ENCODE peak calls at places on chromosome 21, in five cellular contexts. One of them, this sample, is unnamed.

GRCh38 chr21:18460979-18461378 is 57.4 kb upstream of the TMPRSS15 start:
- DNase-seq in A549: no peak
- DNase-seq in activated CD8-positive, alpha-beta T cell treated with anti-CD3 and anti-CD28 coated beads for 36 hours: no peak
- DNase-seq in AG09309: no peak
- DNase-seq in AG09319: no peak
- DNase-seq in this sample: no peak

GRCh38 chr21:26405071-26405470 is 168.0 kb downstream of the CYYR1 start:
- DNase-seq in A549: no peak
- DNase-seq in activated CD8-positive, alpha-beta T cell treated with anti-CD3 and anti-CD28 coated beads for 36 hours: no peak
- DNase-seq in AG09309: no peak
- DNase-seq in AG09319: no peak
- DNase-seq in this sample: no peak

GRCh38 chr21:22044431-22044830 is 1046.2 kb downstream of the NCAM2 start:
- DNase-seq in A549: no peak
- DNase-seq in activated CD8-positive, alpha-beta T cell treated with anti-CD3 and anti-CD28 coated beads for 36 hours: no peak
- DNase-seq in AG09309: no peak
- DNase-seq in AG09319: no peak
- DNase-seq in this sample: no peak

GRCh38 chr21:25664462-25665070 is 25.5 kb downstream of the JAM2 start:
- DNase-seq in A549: no peak
- DNase-seq in activated CD8-positive, alpha-beta T cell treated with anti-CD3 and anti-CD28 coated beads for 36 hours: no peak
- DNase-seq in AG09309: no peak
- DNase-seq in AG09319: no peak
- DNase-seq in this sample: no peak

GRCh38 chr21:17848228-17848627 is 29.1 kb upstream of the C21orf91 start:
- DNase-seq in A549: no peak
- DNase-seq in activated CD8-positive, alpha-beta T cell treated with anti-CD3 and anti-CD28 coated beads for 36 hours: no peak
- DNase-seq in AG09309: peak
- DNase-seq in AG09319: peak
- DNase-seq in this sample: no peak

GRCh38 chr21:26800001-26800400 is 45.2 kb downstream of the ADAMTS1 start:
- DNase-seq in A549: no peak
- DNase-seq in activated CD8-positive, alpha-beta T cell treated with anti-CD3 and anti-CD28 coated beads for 36 hours: no peak
- DNase-seq in AG09309: no peak
- DNase-seq in AG09319: no peak
- DNase-seq in this sample: no peak

GRCh38 chr21:16551101-16551695 is 821.4 kb downstream of the USP25 start:
- DNase-seq in A549: no peak
- DNase-seq in activated CD8-positive, alpha-beta T cell treated with anti-CD3 and anti-CD28 coated beads for 36 hours: no peak
- DNase-seq in AG09309: no peak
- DNase-seq in AG09319: no peak
- DNase-seq in this sample: no peak

GRCh38 chr21:20527691-20528090 is 470.5 kb upstream of the NCAM2 start:
- DNase-seq in A549: no peak
- DNase-seq in activated CD8-positive, alpha-beta T cell treated with anti-CD3 and anti-CD28 coated beads for 36 hours: no peak
- DNase-seq in AG09309: no peak
- DNase-seq in AG09319: no peak
- DNase-seq in this sample: no peak

GRCh38 chr21:26972131-26972707 is 5.3 kb upstream of the ADAMTS5 start:
- DNase-seq in A549: no peak
- DNase-seq in activated CD8-positive, alpha-beta T cell treated with anti-CD3 and anti-CD28 coated beads for 36 hours: no peak
- DNase-seq in AG09309: no peak
- DNase-seq in AG09319: no peak
- DNase-seq in this sample: peak

GRCh38 chr21:26093094-26093493 is 77.5 kb downstream of the APP start:
- DNase-seq in A549: no peak
- DNase-seq in activated CD8-positive, alpha-beta T cell treated with anti-CD3 and anti-CD28 coated beads for 36 hours: no peak
- DNase-seq in AG09309: no peak
- DNase-seq in AG09319: no peak
- DNase-seq in this sample: no peak

GRCh38 chr21:20023199-20023598 is 975.0 kb upstream of the NCAM2 start:
- DNase-seq in A549: no peak
- DNase-seq in activated CD8-positive, alpha-beta T cell treated with anti-CD3 and anti-CD28 coated beads for 36 hours: no peak
- DNase-seq in AG09309: no peak
- DNase-seq in AG09319: no peak
- DNase-seq in this sample: no peak

GRCh38 chr21:36093512-36093911 is 23.7 kb downstream of the CBR1 start:
- DNase-seq in A549: no peak
- DNase-seq in activated CD8-positive, alpha-beta T cell treated with anti-CD3 and anti-CD28 coated beads for 36 hours: no peak
- DNase-seq in AG09309: no peak
- DNase-seq in AG09319: no peak
- DNase-seq in this sample: no peak

GRCh38 chr21:36092676-36093075 is 22.9 kb downstream of the CBR1 start:
- DNase-seq in A549: no peak
- DNase-seq in activated CD8-positive, alpha-beta T cell treated with anti-CD3 and anti-CD28 coated beads for 36 hours: no peak
- DNase-seq in AG09309: no peak
- DNase-seq in AG09319: no peak
- DNase-seq in this sample: no peak

GRCh38 chr21:36089946-36090345 is 20.1 kb downstream of the CBR1 start:
- DNase-seq in A549: no peak
- DNase-seq in activated CD8-positive, alpha-beta T cell treated with anti-CD3 and anti-CD28 coated beads for 36 hours: no peak
- DNase-seq in AG09309: no peak
- DNase-seq in AG09319: no peak
- DNase-seq in this sample: no peak

GRCh38 chr21:36082140-36082742 is 12.4 kb downstream of the CBR1 start:
- DNase-seq in A549: no peak
- DNase-seq in activated CD8-positive, alpha-beta T cell treated with anti-CD3 and anti-CD28 coated beads for 36 hours: no peak
- DNase-seq in AG09309: no peak
- DNase-seq in AG09319: no peak
- DNase-seq in this sample: no peak

DNA sequence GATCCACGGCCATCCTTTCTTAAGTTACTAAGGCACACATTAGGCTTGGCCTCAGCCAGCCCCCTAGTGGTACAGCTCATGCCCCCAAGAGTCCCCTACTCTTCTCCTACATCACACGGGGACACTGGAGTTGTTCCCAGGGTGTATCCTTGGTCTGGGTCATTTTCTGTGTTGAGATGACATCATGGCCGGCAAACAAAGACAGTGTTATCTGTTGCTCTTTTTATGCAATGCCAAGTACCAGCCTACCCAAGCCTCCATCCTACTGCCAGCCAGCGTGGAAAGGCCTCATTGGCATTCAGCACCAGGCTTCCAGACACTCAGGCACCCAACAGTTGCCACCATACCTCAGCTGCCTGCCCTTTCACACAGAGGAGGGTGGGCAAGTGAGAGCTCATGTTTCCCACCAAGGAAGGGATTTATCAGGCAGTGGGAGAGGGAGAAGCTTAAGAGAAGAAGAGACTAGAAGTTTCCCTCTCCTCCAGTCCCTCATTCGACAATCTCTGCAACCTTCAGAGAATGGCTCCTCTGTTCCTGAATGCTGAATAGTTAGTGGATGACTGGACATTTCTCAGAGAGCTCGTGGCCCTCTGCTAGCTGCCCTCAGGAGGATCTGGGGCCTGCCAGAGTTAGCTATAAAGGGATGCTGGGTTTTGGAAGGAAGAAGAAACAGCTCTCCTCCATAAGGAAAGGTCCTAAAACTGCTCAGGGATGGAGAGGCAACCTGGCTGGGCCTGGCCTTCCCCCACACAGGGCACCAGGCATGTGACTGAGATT is 17.7 kb downstream of the CBR1 start:
- DNase-seq in A549: no peak
- DNase-seq in activated CD8-positive, alpha-beta T cell treated with anti-CD3 and anti-CD28 coated beads for 36 hours: no peak
- DNase-seq in AG09309: no peak
- DNase-seq in AG09319: no peak
- DNase-seq in this sample: no peak
- TF ChIP-seq CTCF in A549: no peak
- TF ChIP-seq CTCF in activated CD8-positive, alpha-beta T cell treated with anti-CD3 and anti-CD28 coated beads for 36 hours: no peak
- TF ChIP-seq CTCF in AG09309: no peak
- TF ChIP-seq CTCF in AG09319: no peak
- TF ChIP-seq CTCF in this sample: no peak

GRCh38 chr21:34639250-34639649 is 24.3 kb upstream of the RCAN1 start:
- DNase-seq in A549: no peak
- DNase-seq in activated CD8-positive, alpha-beta T cell treated with anti-CD3 and anti-CD28 coated beads for 36 hours: no peak
- DNase-seq in AG09309: no peak
- DNase-seq in AG09319: no peak
- DNase-seq in this sample: no peak

GRCh38 chr21:34630536-34631143 is 15.7 kb upstream of the RCAN1 start:
- DNase-seq in A549: peak
- DNase-seq in activated CD8-positive, alpha-beta T cell treated with anti-CD3 and anti-CD28 coated beads for 36 hours: peak
- DNase-seq in AG09309: peak
- DNase-seq in AG09319: peak
- DNase-seq in this sample: no peak

GRCh38 chr21:34632498-34632897 is 17.6 kb upstream of the RCAN1 start:
- DNase-seq in A549: no peak
- DNase-seq in activated CD8-positive, alpha-beta T cell treated with anti-CD3 and anti-CD28 coated beads for 36 hours: no peak
- DNase-seq in AG09309: no peak
- DNase-seq in AG09319: no peak
- DNase-seq in this sample: no peak

GRCh38 chr21:34636961-34637360 is 22.0 kb upstream of the RCAN1 start:
- DNase-seq in A549: no peak
- DNase-seq in activated CD8-positive, alpha-beta T cell treated with anti-CD3 and anti-CD28 coated beads for 36 hours: no peak
- DNase-seq in AG09309: no peak
- DNase-seq in AG09319: no peak
- DNase-seq in this sample: no peak

DNA sequence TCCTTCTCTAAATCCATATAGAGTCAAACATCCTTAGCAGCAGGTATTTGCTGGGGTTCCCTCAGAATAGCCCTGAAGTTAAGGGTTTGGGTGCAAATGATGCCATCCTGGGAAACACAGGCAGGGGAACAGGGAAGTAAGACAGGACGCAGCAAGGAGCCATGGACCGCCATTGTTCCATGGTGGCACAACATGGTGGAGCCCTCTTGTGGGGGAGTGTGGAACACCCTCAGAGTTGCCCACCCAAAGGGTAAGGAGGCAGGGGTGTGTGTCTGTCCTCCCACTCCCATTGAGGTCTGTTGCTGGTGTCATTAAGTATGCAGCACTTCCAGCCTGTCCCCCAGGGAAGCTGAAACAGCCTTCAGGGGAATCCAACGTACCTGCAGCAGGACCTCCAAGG is 20.4 kb upstream of the RCAN1 start:
- DNase-seq in A549: no peak
- DNase-seq in activated CD8-positive, alpha-beta T cell treated with anti-CD3 and anti-CD28 coated beads for 36 hours: peak
- DNase-seq in AG09309: no peak
- DNase-seq in AG09319: no peak
- DNase-seq in this sample: no peak
- TF ChIP-seq CTCF in A549: peak
- TF ChIP-seq CTCF in activated CD8-positive, alpha-beta T cell treated with anti-CD3 and anti-CD28 coated beads for 36 hours: peak
- TF ChIP-seq CTCF in AG09309: peak
- TF ChIP-seq CTCF in AG09319: peak
- TF ChIP-seq CTCF in this sample: peak

GRCh38 chr21:44301093-44301492 is 1.2 kb downstream of the PFKL start:
- DNase-seq in A549: no peak
- DNase-seq in activated CD8-positive, alpha-beta T cell treated with anti-CD3 and anti-CD28 coated beads for 36 hours: no peak
- DNase-seq in AG09309: no peak
- DNase-seq in AG09319: no peak
- DNase-seq in this sample: no peak
- TF ChIP-seq CTCF in A549: no peak
- TF ChIP-seq CTCF in activated CD8-positive, alpha-beta T cell treated with anti-CD3 and anti-CD28 coated beads for 36 hours: no peak
- TF ChIP-seq CTCF in AG09309: no peak
- TF ChIP-seq CTCF in AG09319: no peak
- TF ChIP-seq CTCF in this sample: no peak

DNA sequence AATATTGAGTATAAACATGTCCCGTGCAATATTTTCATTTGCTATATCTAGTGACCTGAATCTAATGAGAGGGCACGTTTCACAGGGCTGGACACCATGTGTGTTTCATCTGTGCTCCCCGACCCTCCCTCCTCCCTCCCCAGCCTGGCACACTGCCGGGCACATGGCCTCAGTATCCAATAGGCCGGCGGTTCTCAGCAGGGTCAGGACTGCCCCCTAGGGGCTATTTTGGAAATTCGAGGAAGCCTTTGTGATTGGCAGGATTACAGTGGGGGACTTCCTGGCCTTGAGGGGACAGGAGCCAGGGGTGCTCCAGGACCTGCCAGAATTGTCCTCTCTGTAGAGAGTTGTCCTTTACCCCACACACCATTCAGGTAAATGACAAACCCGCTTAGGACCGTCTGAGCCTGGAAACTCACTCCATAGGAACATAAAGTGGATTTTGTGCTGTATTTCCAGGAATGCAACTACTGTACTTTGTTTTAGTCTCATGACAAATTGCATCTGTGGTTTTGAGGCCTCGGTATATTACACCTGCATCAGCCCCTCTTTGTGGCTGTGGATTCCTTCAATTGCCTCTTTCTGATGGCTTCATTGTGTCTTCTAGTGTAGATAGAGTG is 109.5 kb upstream of the SIM2 start:
- DNase-seq in A549: no peak
- DNase-seq in activated CD8-positive, alpha-beta T cell treated with anti-CD3 and anti-CD28 coated beads for 36 hours: peak
- DNase-seq in AG09309: no peak
- DNase-seq in AG09319: peak
- DNase-seq in this sample: no peak
- TF ChIP-seq CTCF in A549: peak
- TF ChIP-seq CTCF in activated CD8-positive, alpha-beta T cell treated with anti-CD3 and anti-CD28 coated beads for 36 hours: peak
- TF ChIP-seq CTCF in AG09309: peak
- TF ChIP-seq CTCF in AG09319: peak
- TF ChIP-seq CTCF in this sample: peak

GRCh38 chr21:45166931-45167330 is 92.6 kb downstream of the ADARB1 start:
- DNase-seq in A549: no peak
- DNase-seq in activated CD8-positive, alpha-beta T cell treated with anti-CD3 and anti-CD28 coated beads for 36 hours: no peak
- DNase-seq in AG09309: no peak
- DNase-seq in AG09319: no peak
- DNase-seq in this sample: no peak

GRCh38 chr21:45169001-45169400 is 94.6 kb downstream of the ADARB1 start:
- DNase-seq in A549: no peak
- DNase-seq in activated CD8-positive, alpha-beta T cell treated with anti-CD3 and anti-CD28 coated beads for 36 hours: no peak
- DNase-seq in AG09309: no peak
- DNase-seq in AG09319: no peak
- DNase-seq in this sample: no peak

GRCh38 chr21:45169682-45170081 is 95.3 kb downstream of the ADARB1 start:
- DNase-seq in A549: no peak
- DNase-seq in activated CD8-positive, alpha-beta T cell treated with anti-CD3 and anti-CD28 coated beads for 36 hours: no peak
- DNase-seq in AG09309: no peak
- DNase-seq in AG09319: no peak
- DNase-seq in this sample: no peak

GRCh38 chr21:45168522-45168921 is 94.1 kb downstream of the ADARB1 start:
- DNase-seq in A549: no peak
- DNase-seq in activated CD8-positive, alpha-beta T cell treated with anti-CD3 and anti-CD28 coated beads for 36 hours: no peak
- DNase-seq in AG09309: no peak
- DNase-seq in AG09319: no peak
- DNase-seq in this sample: no peak

GRCh38 chr21:45167796-45168222 is 93.4 kb downstream of the ADARB1 start:
- DNase-seq in A549: no peak
- DNase-seq in activated CD8-positive, alpha-beta T cell treated with anti-CD3 and anti-CD28 coated beads for 36 hours: no peak
- DNase-seq in AG09309: peak
- DNase-seq in AG09319: peak
- DNase-seq in this sample: no peak
- TF ChIP-seq CTCF in A549: no peak
- TF ChIP-seq CTCF in activated CD8-positive, alpha-beta T cell treated with anti-CD3 and anti-CD28 coated beads for 36 hours: no peak
- TF ChIP-seq CTCF in AG09309: peak
- TF ChIP-seq CTCF in AG09319: no peak
- TF ChIP-seq CTCF in this sample: no peak

DNA sequence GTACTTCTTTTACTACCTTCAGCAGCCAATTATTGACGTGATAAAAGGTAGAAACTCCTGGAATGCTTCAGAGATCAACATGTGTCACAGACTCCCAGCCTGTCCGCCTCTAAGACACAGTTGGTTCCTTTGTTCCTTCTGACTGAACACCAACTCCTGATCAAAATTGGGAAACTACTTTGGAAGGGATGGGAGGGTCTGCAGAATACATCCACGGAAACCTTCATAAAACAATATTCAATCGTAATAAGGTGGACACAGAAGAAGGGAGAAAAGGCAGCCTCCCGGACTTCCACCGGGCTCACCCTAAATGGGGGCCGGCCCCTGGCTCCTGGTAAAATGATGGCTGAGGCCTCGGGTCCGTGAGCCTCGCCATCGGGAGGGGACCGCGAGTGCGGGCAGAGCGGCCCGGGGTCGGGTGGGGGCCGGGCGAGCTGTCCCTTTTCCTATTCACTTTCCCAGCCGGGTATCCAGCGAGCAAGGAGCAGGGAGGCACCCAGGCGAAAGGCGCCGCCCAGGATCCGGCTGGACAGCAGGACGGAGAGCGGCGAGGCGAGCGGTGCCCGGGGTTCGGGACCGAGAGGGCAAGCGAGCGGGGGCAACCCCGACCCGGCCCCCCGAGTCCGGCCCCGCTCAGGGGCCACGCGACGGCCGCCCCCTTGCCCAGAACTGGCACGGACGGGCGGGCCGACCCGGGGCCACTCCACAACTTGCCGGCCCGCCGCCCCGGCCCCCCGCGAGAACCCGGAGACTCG is 802 bp downstream of the NRIP1 start:
- DNase-seq in A549: peak
- DNase-seq in activated CD8-positive, alpha-beta T cell treated with anti-CD3 and anti-CD28 coated beads for 36 hours: peak
- DNase-seq in AG09309: no peak
- DNase-seq in AG09319: no peak
- DNase-seq in this sample: peak
- TF ChIP-seq CTCF in A549: no peak
- TF ChIP-seq CTCF in activated CD8-positive, alpha-beta T cell treated with anti-CD3 and anti-CD28 coated beads for 36 hours: no peak
- TF ChIP-seq CTCF in AG09309: no peak
- TF ChIP-seq CTCF in AG09319: no peak
- TF ChIP-seq CTCF in this sample: no peak